ENCODE peak calls at places on chromosomes 7 and 10, in ten cellular contexts. One of them, this sample, is unnamed.
A peak's percentile ranks its signal among the peaks of the same experiment; 100 is the strongest.

GRCh38 chr10:127320176-127320575 is 123.8 kb upstream of the INSYN2A start:
- DNase-seq in H1: no peak
- DNase-seq in sigmoid colon: no peak
- DNase-seq in SK-N-MC: no peak
- DNase-seq in HepG2: no peak
- DNase-seq in upper lobe of left lung: no peak
- DNase-seq in breast epithelium: no peak
- DNase-seq in GM23338: no peak
- DNase-seq in transverse colon: no peak
- DNase-seq in vagina: no peak
- DNase-seq in this sample: no peak

GRCh38 chr7:36127075-36127740 is 25.8 kb upstream of the EEPD1 start:
- DNase-seq in breast epithelium: no peak
- DNase-seq in HepG2: no peak
- DNase-seq in sigmoid colon: no peak
- DNase-seq in transverse colon: no peak
- DNase-seq in GM23338: no peak
- DNase-seq in upper lobe of left lung: no peak
- DNase-seq in H1: no peak
- DNase-seq in vagina: no peak
- DNase-seq in SK-N-MC: no peak
- DNase-seq in this sample: no peak

GRCh38 chr7:19146699-19147098 is 1.5 kb upstream of the FERD3L start:
- DNase-seq in upper lobe of left lung: no peak
- DNase-seq in breast epithelium: no peak
- DNase-seq in HepG2: no peak
- DNase-seq in SK-N-MC: no peak
- DNase-seq in sigmoid colon: no peak
- DNase-seq in transverse colon: no peak
- DNase-seq in GM23338: peak; percentile 69
- DNase-seq in vagina: no peak
- DNase-seq in H1: no peak
- DNase-seq in this sample: no peak

GRCh38 chr10:132401396-132402168 is 4.6 kb downstream of the PWWP2B start:
- DNase-seq in GM23338: no peak
- DNase-seq in upper lobe of left lung: peak; percentile 74
- DNase-seq in sigmoid colon: peak; percentile 69
- DNase-seq in SK-N-MC: no peak
- DNase-seq in vagina: no peak
- DNase-seq in transverse colon: peak; percentile 89
- DNase-seq in HepG2: no peak
- DNase-seq in breast epithelium: no peak
- DNase-seq in H1: no peak
- DNase-seq in this sample: peak; percentile 83

GRCh38 chr7:91168766-91169518 is 95.3 kb upstream of the FZD1 start:
- DNase-seq in H1: no peak
- DNase-seq in HepG2: no peak
- DNase-seq in GM23338: no peak
- DNase-seq in sigmoid colon: no peak
- DNase-seq in transverse colon: no peak
- DNase-seq in SK-N-MC: no peak
- DNase-seq in vagina: no peak
- DNase-seq in breast epithelium: no peak
- DNase-seq in upper lobe of left lung: no peak
- DNase-seq in this sample: no peak

GRCh38 chr7:41256186-41256945 is 446.5 kb downstream of the INHBA start:
- DNase-seq in sigmoid colon: no peak
- DNase-seq in HepG2: no peak
- DNase-seq in vagina: no peak
- DNase-seq in transverse colon: no peak
- DNase-seq in GM23338: no peak
- DNase-seq in SK-N-MC: no peak
- DNase-seq in breast epithelium: no peak
- DNase-seq in upper lobe of left lung: no peak
- DNase-seq in H1: no peak
- DNase-seq in this sample: no peak

GRCh38 chr10:84543077-84543476 is 214.7 kb downstream of the CCSER2 start:
- DNase-seq in H1: peak; percentile 42
- DNase-seq in GM23338: peak; percentile 24
- DNase-seq in SK-N-MC: no peak
- DNase-seq in sigmoid colon: no peak
- DNase-seq in transverse colon: no peak
- DNase-seq in breast epithelium: no peak
- DNase-seq in upper lobe of left lung: no peak
- DNase-seq in HepG2: no peak
- DNase-seq in vagina: no peak
- DNase-seq in this sample: no peak

GRCh38 chr7:3589756-3590155 is 288.7 kb downstream of the SDK1 start:
- DNase-seq in sigmoid colon: no peak
- DNase-seq in upper lobe of left lung: no peak
- DNase-seq in SK-N-MC: no peak
- DNase-seq in breast epithelium: no peak
- DNase-seq in GM23338: no peak
- DNase-seq in H1: no peak
- DNase-seq in vagina: no peak
- DNase-seq in transverse colon: no peak
- DNase-seq in HepG2: no peak
- DNase-seq in this sample: no peak

GRCh38 chr10:132608511-132609195 is 71.1 kb downstream of the INPP5A start:
- DNase-seq in SK-N-MC: no peak
- DNase-seq in vagina: no peak
- DNase-seq in sigmoid colon: peak; percentile 67
- DNase-seq in HepG2: no peak
- DNase-seq in GM23338: no peak
- DNase-seq in transverse colon: no peak
- DNase-seq in upper lobe of left lung: no peak
- DNase-seq in H1: no peak
- DNase-seq in breast epithelium: no peak
- DNase-seq in this sample: no peak

GRCh38 chr10:74194545-74194944 is 43.5 kb downstream of the ADK start:
- DNase-seq in transverse colon: no peak
- DNase-seq in H1: no peak
- DNase-seq in SK-N-MC: no peak
- DNase-seq in GM23338: no peak
- DNase-seq in sigmoid colon: no peak
- DNase-seq in vagina: no peak
- DNase-seq in upper lobe of left lung: no peak
- DNase-seq in HepG2: no peak
- DNase-seq in breast epithelium: no peak
- DNase-seq in this sample: no peak

GRCh38 chr10:112442063-112442462 is 4.7 kb downstream of the ZDHHC6 start:
- DNase-seq in GM23338: no peak
- DNase-seq in vagina: no peak
- DNase-seq in H1: no peak
- DNase-seq in transverse colon: no peak
- DNase-seq in HepG2: no peak
- DNase-seq in upper lobe of left lung: no peak
- DNase-seq in sigmoid colon: no peak
- DNase-seq in breast epithelium: no peak
- DNase-seq in SK-N-MC: no peak
- DNase-seq in this sample: no peak

GRCh38 chr10:73908853-73909611 is 1.9 kb upstream of the PLAU start:
- DNase-seq in breast epithelium: no peak
- DNase-seq in sigmoid colon: peak; percentile 71
- DNase-seq in GM23338: no peak
- DNase-seq in vagina: no peak
- DNase-seq in H1: no peak
- DNase-seq in transverse colon: peak; percentile 28
- DNase-seq in upper lobe of left lung: no peak
- DNase-seq in HepG2: peak; percentile 35
- DNase-seq in SK-N-MC: no peak
- DNase-seq in this sample: no peak

GRCh38 chr10:1360011-1360580 is 303.9 kb downstream of the WDR37 start:
- DNase-seq in GM23338: peak; percentile 78
- DNase-seq in SK-N-MC: no peak
- DNase-seq in sigmoid colon: no peak
- DNase-seq in H1: peak; percentile 87
- DNase-seq in transverse colon: no peak
- DNase-seq in HepG2: no peak
- DNase-seq in breast epithelium: no peak
- DNase-seq in upper lobe of left lung: peak; percentile 56
- DNase-seq in vagina: no peak
- DNase-seq in this sample: no peak

GRCh38 chr7:101804642-101805401 is 12.6 kb upstream of the CUX1 start:
- DNase-seq in sigmoid colon: no peak
- DNase-seq in upper lobe of left lung: no peak
- DNase-seq in breast epithelium: no peak
- DNase-seq in SK-N-MC: no peak
- DNase-seq in GM23338: peak; percentile 86
- DNase-seq in transverse colon: peak; percentile 34
- DNase-seq in vagina: no peak
- DNase-seq in H1: peak; percentile 84
- DNase-seq in HepG2: no peak
- DNase-seq in this sample: peak; percentile 30

GRCh38 chr7:101903505-101903849 is 86.1 kb downstream of the CUX1 start:
- DNase-seq in transverse colon: no peak
- DNase-seq in vagina: no peak
- DNase-seq in sigmoid colon: no peak
- DNase-seq in upper lobe of left lung: no peak
- DNase-seq in H1: no peak
- DNase-seq in GM23338: no peak
- DNase-seq in SK-N-MC: no peak
- DNase-seq in breast epithelium: no peak
- DNase-seq in HepG2: no peak
- DNase-seq in this sample: no peak

GRCh38 chr10:107098326-107098725 is 66.2 kb downstream of the SORCS1 start:
- DNase-seq in upper lobe of left lung: no peak
- DNase-seq in transverse colon: no peak
- DNase-seq in vagina: no peak
- DNase-seq in GM23338: no peak
- DNase-seq in H1: no peak
- DNase-seq in sigmoid colon: no peak
- DNase-seq in HepG2: no peak
- DNase-seq in SK-N-MC: no peak
- DNase-seq in breast epithelium: no peak
- DNase-seq in this sample: no peak

GRCh38 chr10:70174058-70174741 is 3.9 kb upstream of the SAR1A start:
- DNase-seq in transverse colon: peak; percentile 25
- DNase-seq in sigmoid colon: no peak
- DNase-seq in H1: no peak
- DNase-seq in GM23338: no peak
- DNase-seq in SK-N-MC: no peak
- DNase-seq in upper lobe of left lung: no peak
- DNase-seq in vagina: no peak
- DNase-seq in HepG2: peak; percentile 79
- DNase-seq in breast epithelium: no peak
- DNase-seq in this sample: no peak

GRCh38 chr7:33982425-33982786 is 77.1 kb downstream of the BMPER start:
- DNase-seq in transverse colon: no peak
- DNase-seq in H1: no peak
- DNase-seq in sigmoid colon: no peak
- DNase-seq in SK-N-MC: no peak
- DNase-seq in HepG2: no peak
- DNase-seq in upper lobe of left lung: no peak
- DNase-seq in breast epithelium: no peak
- DNase-seq in GM23338: peak; percentile 68
- DNase-seq in vagina: no peak
- DNase-seq in this sample: no peak

GRCh38 chr10:122427280-122427679 is 27.2 kb upstream of the ARMS2 start:
- DNase-seq in SK-N-MC: no peak
- DNase-seq in H1: no peak
- DNase-seq in vagina: no peak
- DNase-seq in HepG2: no peak
- DNase-seq in transverse colon: no peak
- DNase-seq in breast epithelium: no peak
- DNase-seq in sigmoid colon: no peak
- DNase-seq in upper lobe of left lung: no peak
- DNase-seq in GM23338: no peak
- DNase-seq in this sample: no peak
- H3K4me3 ChIP-seq in SK-N-MC: no peak overlapping the region
- H3K4me3 ChIP-seq in H1: no peak overlapping the region
- H3K4me3 ChIP-seq in vagina: no peak overlapping the region
- H3K4me3 ChIP-seq in HepG2: no peak overlapping the region
- H3K4me3 ChIP-seq in transverse colon: no peak overlapping the region
- H3K4me3 ChIP-seq in breast epithelium: no peak overlapping the region
- H3K4me3 ChIP-seq in sigmoid colon: no peak overlapping the region
- H3K4me3 ChIP-seq in upper lobe of left lung: no peak overlapping the region
- H3K4me3 ChIP-seq in GM23338: no peak overlapping the region
- H3K4me3 ChIP-seq in this sample: no peak overlapping the region

DNA sequence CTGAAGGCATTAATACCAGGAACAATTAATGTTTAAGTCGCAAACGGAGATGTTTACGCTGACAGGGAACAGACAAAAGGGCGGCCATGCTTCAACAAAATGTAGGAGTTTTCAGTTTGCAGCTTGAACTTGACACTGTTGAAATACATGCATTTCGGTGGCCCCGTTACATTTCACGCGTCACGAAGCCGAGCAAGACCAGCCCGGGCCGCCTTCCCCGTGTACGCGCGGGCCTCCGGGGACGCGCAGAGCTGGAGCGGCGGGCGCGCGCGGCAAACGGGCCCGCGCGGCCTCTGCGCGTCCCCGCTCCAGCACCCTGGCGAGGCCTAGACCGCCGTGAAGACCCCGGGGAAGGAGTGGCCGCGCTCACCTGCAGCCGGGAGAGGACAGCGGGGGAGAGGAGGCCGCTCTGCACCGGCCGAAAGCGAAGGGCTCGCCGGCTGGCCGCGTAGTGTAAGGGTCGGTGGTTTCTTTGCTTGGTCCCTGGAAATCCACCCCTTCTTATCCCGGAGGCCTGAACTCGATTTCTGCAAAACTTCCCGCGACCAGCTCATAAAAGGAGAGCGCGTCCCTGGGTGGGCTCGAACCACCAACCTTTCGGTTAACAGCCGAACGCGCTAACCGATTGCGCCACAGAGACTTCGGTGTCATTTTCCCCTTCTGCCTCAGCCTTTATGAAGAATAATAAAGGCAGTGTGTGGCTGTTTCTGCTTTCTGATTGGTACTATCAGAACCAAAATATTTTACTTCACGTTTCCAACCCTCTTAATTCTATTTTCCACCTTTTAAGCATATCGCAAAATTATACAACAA is 11.3 kb upstream of the EBLN1 start:
- DNase-seq in GM23338: peak; percentile 90
- DNase-seq in sigmoid colon: peak; percentile 93
- DNase-seq in breast epithelium: peak; percentile 83
- DNase-seq in H1: peak; percentile 95
- DNase-seq in HepG2: peak; percentile 80
- DNase-seq in vagina: no peak
- DNase-seq in transverse colon: peak; percentile 83
- DNase-seq in upper lobe of left lung: peak; percentile 94
- DNase-seq in SK-N-MC: peak; percentile 56
- DNase-seq in this sample: peak; percentile 82
- TF ChIP-seq POLR2AphosphoS5 in GM23338: no peak
- TF ChIP-seq POLR2AphosphoS5 in sigmoid colon: peak; percentile 48
- TF ChIP-seq POLR2AphosphoS5 in breast epithelium: peak; percentile 89
- TF ChIP-seq POLR2AphosphoS5 in H1: no peak
- TF ChIP-seq POLR2AphosphoS5 in HepG2: no peak
- TF ChIP-seq POLR2AphosphoS5 in vagina: peak; percentile 78
- TF ChIP-seq POLR2AphosphoS5 in transverse colon: no peak
- TF ChIP-seq POLR2AphosphoS5 in upper lobe of left lung: peak; percentile 29
- TF ChIP-seq POLR2AphosphoS5 in SK-N-MC: no peak
- TF ChIP-seq POLR2AphosphoS5 in this sample: peak; percentile 73

GRCh38 chr7:45028138-45028919 is 28.3 kb downstream of the CCM2 start:
- DNase-seq in breast epithelium: no peak
- DNase-seq in vagina: no peak
- DNase-seq in SK-N-MC: no peak
- DNase-seq in sigmoid colon: no peak
- DNase-seq in H1: no peak
- DNase-seq in transverse colon: no peak
- DNase-seq in HepG2: no peak
- DNase-seq in GM23338: no peak
- DNase-seq in upper lobe of left lung: no peak
- DNase-seq in this sample: no peak
- H3K4me3 ChIP-seq in breast epithelium: peak overlapping the region; percentile 17
- H3K4me3 ChIP-seq in vagina: no peak overlapping the region
- H3K4me3 ChIP-seq in SK-N-MC: no peak overlapping the region
- H3K4me3 ChIP-seq in sigmoid colon: no peak overlapping the region
- H3K4me3 ChIP-seq in H1: no peak overlapping the region
- H3K4me3 ChIP-seq in transverse colon: no peak overlapping the region
- H3K4me3 ChIP-seq in HepG2: no peak overlapping the region
- H3K4me3 ChIP-seq in GM23338: no peak overlapping the region
- H3K4me3 ChIP-seq in upper lobe of left lung: peak overlapping the region; percentile 43
- H3K4me3 ChIP-seq in this sample: peak overlapping the region; percentile 36

GRCh38 chr10:34223658-34224057 is 591.4 kb downstream of the PARD3 start:
- DNase-seq in breast epithelium: no peak
- DNase-seq in upper lobe of left lung: no peak
- DNase-seq in SK-N-MC: no peak
- DNase-seq in HepG2: no peak
- DNase-seq in H1: no peak
- DNase-seq in transverse colon: no peak
- DNase-seq in GM23338: no peak
- DNase-seq in vagina: no peak
- DNase-seq in sigmoid colon: no peak
- DNase-seq in this sample: no peak
- TF ChIP-seq POLR2AphosphoS5 in breast epithelium: no peak
- TF ChIP-seq POLR2AphosphoS5 in upper lobe of left lung: no peak
- TF ChIP-seq POLR2AphosphoS5 in SK-N-MC: no peak
- TF ChIP-seq POLR2AphosphoS5 in HepG2: no peak
- TF ChIP-seq POLR2AphosphoS5 in H1: no peak
- TF ChIP-seq POLR2AphosphoS5 in transverse colon: no peak
- TF ChIP-seq POLR2AphosphoS5 in GM23338: no peak
- TF ChIP-seq POLR2AphosphoS5 in vagina: no peak
- TF ChIP-seq POLR2AphosphoS5 in sigmoid colon: no peak
- TF ChIP-seq POLR2AphosphoS5 in this sample: no peak

This sample was measured in stomach.